ENCODE peak calls at places on chromosomes 6 and 20, in nine cellular contexts. S is lung; Y is A549; T is pancreas; W is CD8-positive, alpha-beta T cell; M is cardiac muscle cell; Z is mammary epithelial cell; D is lower lobe of right lung; C is psoas muscle. F is an unnamed sample.

GRCh38 chr6:106694343-106694742 is 65.0 kb downstream of the QRSL1 start:
- DNase-seq in S (no peak), Y (no peak), T (no peak), W (no peak), M (no peak), Z (no peak), D (no peak), C (no peak), F (peak)

GRCh38 chr20:44776977-44777376 is 31.3 kb downstream of the KCNK15 start:
- DNase-seq in S (no peak), Y (peak), T (no peak), W (no peak), M (peak), Z (peak), D (no peak), C (no peak), F (no peak)

GRCh38 chr6:161437851-161438250 is 164.0 kb upstream of the AGPAT4 start:
- DNase-seq in S (no peak), Y (no peak), T (no peak), W (no peak), M (no peak), Z (no peak), D (no peak), C (no peak), F (no peak)

GRCh38 chr20:34111057-34111711 is 859 bp downstream of the EIF2S2 start:
- DNase-seq in S (no peak), Y (peak), T (no peak), W (peak), M (peak), Z (peak), D (no peak), C (peak), F (no peak)

GRCh38 chr6:35919085-35919826 is 1.6 kb downstream of the SRPK1 start:
- DNase-seq in S (no peak), Y (peak), T (no peak), W (no peak), M (peak), Z (peak), D (no peak), C (no peak), F (no peak)

GRCh38 chr6:139550361-139550760 is 175.9 kb upstream of the CITED2 start:
- DNase-seq in S (no peak), Y (no peak), T (no peak), W (no peak), M (no peak), Z (no peak), D (no peak), C (no peak), F (no peak)

GRCh38 chr6:79869600-79870084 is 77.7 kb downstream of the ELOVL4 start:
- DNase-seq in S (peak), Y (peak), T (peak), W (peak), M (peak), Z (peak), D (peak), C (peak), F (peak)

GRCh38 chr6:82415820-82416219 is 52.2 kb downstream of the TPBG start:
- DNase-seq in S (no peak), Y (no peak), T (no peak), W (no peak), M (no peak), Z (peak), D (no peak), C (no peak), F (no peak)

GRCh38 chr6:17966451-17966850 is 21.0 kb downstream of the KIF13A start:
- DNase-seq in S (no peak), Y (no peak), T (no peak), W (no peak), M (no peak), Z (no peak), D (no peak), C (no peak), F (no peak)

GRCh38 chr6:39561536-39562266 is 163.5 kb downstream of the KIF6 start:
- DNase-seq in S (peak), Y (no peak), T (peak), W (no peak), M (peak), Z (no peak), D (peak), C (no peak), F (no peak)

GRCh38 chr6:85364354-85364753 is 85.5 kb upstream of the NT5E start:
- DNase-seq in S (no peak), Y (peak), T (no peak), W (no peak), M (peak), Z (peak), D (no peak), C (no peak), F (no peak)

GRCh38 chr20:23367770-23368169 is 5.8 kb downstream of the GZF1 start:
- DNase-seq in S (no peak), Y (no peak), T (no peak), W (no peak), M (no peak), Z (peak), D (no peak), C (no peak), F (no peak)

GRCh38 chr6:166106076-166106686 is 61.5 kb downstream of the TBXT start:
- DNase-seq in S (peak), Y (peak), T (peak), W (peak), M (peak), Z (peak), D (peak), C (peak), F (peak)

GRCh38 chr20:57620274-57620990 is at the start of gene ZBP1:
- DNase-seq in S (no peak), Y (no peak), T (no peak), W (peak), M (no peak), Z (no peak), D (peak), C (no peak), F (no peak)

GRCh38 chr6:99416226-99416625 is 8.9 kb downstream of the PNISR start:
- DNase-seq in S (no peak), Y (no peak), T (no peak), W (no peak), M (no peak), Z (peak), D (no peak), C (no peak), F (no peak)

GRCh38 chr6:71473908-71474307 is 185.3 kb downstream of the OGFRL1 start:
- DNase-seq in S (peak), Y (peak), T (no peak), W (no peak), M (peak), Z (peak), D (peak), C (peak), F (no peak)

GRCh38 chr6:155455766-155456165 is at the start of gene NOX3:
- DNase-seq in S (no peak), Y (no peak), T (no peak), W (no peak), M (no peak), Z (peak), D (no peak), C (no peak), F (no peak)

GRCh38 chr6:90074161-90074560 is 179.9 kb downstream of the GJA10 start:
- DNase-seq in S (no peak), Y (no peak), T (no peak), W (no peak), M (peak), Z (peak), D (no peak), C (no peak), F (no peak)

GRCh38 chr6:4545929-4546328 is 230.3 kb upstream of the CDYL start:
- DNase-seq in S (no peak), Y (no peak), T (no peak), W (no peak), M (no peak), Z (no peak), D (no peak), C (no peak), F (no peak)

GRCh38 chr6:123402052-123402451 is 234.7 kb downstream of the TRDN start:
- DNase-seq in S (no peak), Y (no peak), T (no peak), W (no peak), M (no peak), Z (no peak), D (no peak), C (no peak), F (no peak)

GRCh38 chr6:61886608-61887259 is 399.3 kb downstream of the KHDRBS2 start:
- DNase-seq in S (no peak), Y (no peak), T (no peak), W (no peak), M (no peak), Z (no peak), D (no peak), C (no peak), F (no peak)

GRCh38 chr6:129875610-129876515 is 14.7 kb upstream of the TMEM244 start:
- DNase-seq in S (no peak), Y (no peak), T (no peak), W (no peak), M (no peak), Z (no peak), D (no peak), C (no peak), F (no peak)

GRCh38 chr6:16239090-16239797 is 857 bp downstream of the GMPR start:
- DNase-seq in S (no peak), Y (no peak), T (peak), W (peak), M (peak), Z (peak), D (peak), C (peak), F (no peak)

GRCh38 chr20:17437251-17437650 is 93.9 kb downstream of the BFSP1 start:
- DNase-seq in S (no peak), Y (no peak), T (no peak), W (no peak), M (no peak), Z (no peak), D (no peak), C (no peak), F (no peak)

GRCh38 chr20:17441745-17442144 is 89.4 kb downstream of the BFSP1 start:
- DNase-seq in S (no peak), Y (no peak), T (no peak), W (no peak), M (no peak), Z (no peak), D (no peak), C (no peak), F (no peak)

GRCh38 chr20:17436664-17437063 is 94.5 kb downstream of the BFSP1 start:
- DNase-seq in S (no peak), Y (no peak), T (no peak), W (no peak), M (no peak), Z (no peak), D (no peak), C (no peak), F (no peak)

GRCh38 chr20:17439897-17440296 is 91.3 kb downstream of the BFSP1 start:
- DNase-seq in S (no peak), Y (no peak), T (no peak), W (no peak), M (no peak), Z (no peak), D (no peak), C (no peak), F (no peak)

GRCh38 chr20:17438436-17439039 is 92.6 kb downstream of the BFSP1 start:
- DNase-seq in S (no peak), Y (no peak), T (no peak), W (no peak), M (no peak), Z (no peak), D (no peak), C (no peak), F (peak)
- TF ChIP-seq CTCF in S (no peak), Y (no peak), T (no peak), W (no peak), M (no peak), Z (no peak), D (no peak), C (no peak), F (peak)

GRCh38 chr20:21571841-21572690 is 58.2 kb upstream of the NKX2-2 start:
- DNase-seq in S (no peak), Y (no peak), T (no peak), W (no peak), M (peak), Z (no peak), D (no peak), C (no peak), F (no peak)
- TF ChIP-seq CTCF in S (peak), Y (peak), T (peak), W (peak), M (peak), Z (peak), D (peak), C (peak), F (peak)

DNA sequence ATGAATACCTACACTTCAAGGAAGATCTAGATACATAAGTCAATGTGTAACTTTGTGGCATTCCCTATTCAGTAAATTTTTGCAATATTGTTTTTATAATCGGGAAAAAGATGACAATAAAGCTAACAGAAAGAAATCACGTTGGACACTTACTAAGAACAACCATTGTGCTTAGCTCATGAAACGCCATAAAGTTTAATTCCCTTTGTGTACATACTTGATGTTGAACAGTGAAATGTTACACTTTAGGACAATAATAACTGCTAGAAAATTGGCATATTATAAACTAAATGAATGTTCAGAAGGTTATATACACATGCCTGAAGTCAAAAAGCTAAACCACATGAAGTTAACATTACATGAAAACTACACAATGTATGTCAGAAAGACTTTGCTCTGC is 153.2 kb downstream of the TASP1 start:
- DNase-seq in S (no peak), Y (no peak), T (no peak), W (no peak), M (no peak), Z (no peak), D (no peak), C (no peak), F (no peak)
- TF ChIP-seq CTCF in S (no peak), Y (no peak), T (no peak), W (no peak), M (no peak), Z (no peak), D (no peak), C (no peak), F (no peak)

DNA sequence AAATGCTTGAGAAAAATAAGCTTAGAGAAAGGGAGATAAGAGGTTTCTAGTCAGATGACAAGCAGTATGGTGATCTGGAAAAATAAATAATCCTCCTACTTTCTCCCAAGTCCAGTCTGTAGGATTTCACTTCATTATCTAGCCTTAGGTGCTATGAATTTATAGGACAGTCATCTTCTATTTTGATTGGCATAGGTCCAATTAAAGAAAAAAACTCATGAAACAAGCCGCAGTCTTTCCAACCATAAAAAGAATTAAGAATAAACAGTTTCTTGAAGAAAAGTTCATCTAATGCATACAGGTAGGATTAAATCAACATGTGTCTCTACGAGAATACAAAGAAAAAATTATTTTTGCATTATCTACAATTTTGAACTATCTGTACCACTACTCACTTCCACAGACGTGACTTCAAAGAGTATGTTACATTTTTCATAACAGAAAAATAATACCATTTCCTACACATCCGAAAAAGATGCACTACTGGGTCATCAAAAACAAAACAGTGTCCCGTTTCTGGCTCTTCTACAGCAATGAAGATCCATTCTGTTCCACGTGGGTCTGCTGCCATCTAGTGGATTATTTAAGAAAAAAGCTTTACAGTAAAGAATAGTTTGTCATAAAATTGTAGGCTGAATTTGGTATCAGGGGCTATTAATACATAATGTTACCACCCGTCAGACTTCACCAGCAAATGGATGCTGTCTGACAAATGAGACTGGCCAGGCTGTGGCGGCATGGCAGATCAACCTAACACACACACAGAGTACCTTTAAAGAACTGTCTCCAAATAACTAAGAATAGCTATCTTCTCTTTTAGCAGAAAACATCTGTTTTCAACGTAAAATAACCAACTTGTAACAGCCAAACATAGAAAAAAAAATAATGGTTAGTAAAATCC is 28.9 kb downstream of the STX7 start:
- DNase-seq in S (no peak), Y (peak), T (no peak), W (peak), M (peak), Z (peak), D (no peak), C (no peak), F (no peak)
- TF ChIP-seq CTCF in S (peak), Y (peak), T (peak), W (peak), M (peak), Z (peak), D (peak), C (peak), F (peak)